ENCODE peak calls at places on chromosome 4, in five cellular contexts. Q is left ventricle myocardium inferior, T is neural crest cell, D is retinal pigment epithelial cell, L is endothelial cell of umbilical vein. C is an unnamed sample.

GRCh38 chr4:72971572-72971971 is 97.9 kb downstream of the COX18 start:
- DNase-seq in L (peak), T (no peak), Q (no peak), D (no peak), C (no peak)

GRCh38 chr4:139559692-139560091 is 3.7 kb upstream of the SETD7 start:
- DNase-seq in D (no peak), T (no peak), L (no peak), Q (no peak), C (no peak)

GRCh38 chr4:1768367-1769034 is 24.6 kb upstream of the FGFR3 start:
- DNase-seq in T (no peak), D (no peak), L (no peak), Q (no peak), C (no peak)

GRCh38 chr4:74098628-74098995 is 383 bp downstream of the CXCL2 start:
- DNase-seq in D (no peak), L (peak), T (peak), Q (peak), C (peak)

GRCh38 chr4:126375462-126376054 is 1060.8 kb downstream of the FAT4 start:
- DNase-seq in T (no peak), D (no peak), Q (no peak), L (peak), C (no peak)

GRCh38 chr4:129545599-129546278 is 449.8 kb downstream of the C4orf33 start:
- DNase-seq in T (no peak), Q (peak), L (peak), D (peak), C (no peak)

GRCh38 chr4:151952137-151952536 is 191.3 kb upstream of the GATB start:
- DNase-seq in L (no peak), D (no peak), T (no peak), Q (no peak), C (no peak)

GRCh38 chr4:7872264-7872771 is 67.3 kb downstream of the AFAP1 start:
- DNase-seq in D (no peak), Q (no peak), L (no peak), T (no peak), C (no peak)

GRCh38 chr4:111678908-111679307 is 466.3 kb upstream of the FAM241A start:
- DNase-seq in D (no peak), T (no peak), L (no peak), Q (no peak), C (no peak)

GRCh38 chr4:160510925-160511324 is 1408.0 kb downstream of the RAPGEF2 start:
- DNase-seq in D (no peak), Q (no peak), T (no peak), L (no peak), C (no peak)

GRCh38 chr4:7075962-7076693 is 8.3 kb upstream of the GRPEL1 start:
- DNase-seq in T (no peak), D (no peak), L (no peak), Q (no peak), C (peak)

GRCh38 chr4:183987529-183987946 is 82.4 kb downstream of the STOX2 start:
- DNase-seq in D (peak), L (peak), T (peak), Q (peak), C (no peak)

GRCh38 chr4:1241466-1241935 is 7.4 kb downstream of the CTBP1 start:
- DNase-seq in T (no peak), Q (peak), L (no peak), D (no peak), C (no peak)

GRCh38 chr4:124710253-124710849 is 2.2 kb downstream of the ANKRD50 start:
- DNase-seq in T (no peak), D (no peak), Q (no peak), L (peak), C (no peak)

GRCh38 chr4:174826660-174827059 is 2.4 kb downstream of the GLRA3 start:
- DNase-seq in T (no peak), D (no peak), Q (no peak), L (no peak), C (no peak)

GRCh38 chr4:156223985-156224384 is 270.3 kb upstream of the CTSO start:
- DNase-seq in D (no peak), T (no peak), L (no peak), Q (no peak), C (no peak)

GRCh38 chr4:99504804-99505502 is 5.9 kb upstream of the C4orf17 start:
- DNase-seq in Q (no peak), T (no peak), D (no peak), L (no peak), C (peak)

DNA sequence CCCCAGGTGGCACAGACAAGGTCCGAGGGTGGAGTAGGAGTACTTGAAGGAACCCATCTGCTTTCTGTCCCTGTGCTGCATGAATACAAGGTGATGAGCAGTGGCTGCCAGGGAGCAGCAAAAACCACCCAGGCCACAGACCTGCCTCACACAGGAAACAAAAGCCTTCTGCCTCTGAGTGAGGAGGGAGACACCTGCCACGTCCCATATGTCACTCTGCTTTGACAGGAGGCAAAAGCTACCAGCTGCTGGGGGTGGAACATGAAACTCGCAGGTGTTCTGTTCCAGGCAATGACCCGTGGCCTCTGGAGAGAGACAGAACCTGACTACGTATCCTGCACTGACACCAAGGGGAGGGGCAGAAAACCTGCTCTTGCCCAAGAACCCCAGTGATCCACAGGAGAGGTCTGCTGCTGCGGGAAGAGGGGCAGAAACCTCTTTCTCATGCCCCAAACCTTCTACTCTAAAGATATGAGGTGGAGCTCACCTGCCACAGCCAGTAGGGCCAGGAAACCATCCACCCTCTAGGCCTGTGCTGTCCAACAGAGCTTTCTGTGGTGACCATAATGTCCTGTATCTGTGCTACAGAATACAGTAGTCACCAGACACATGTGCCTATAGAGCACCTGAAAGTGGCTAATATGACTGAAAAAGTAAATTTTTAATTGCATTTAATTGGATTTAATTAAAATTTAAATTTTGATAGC is 172.9 kb downstream of the PRDM5 start:
- DNase-seq in D (no peak), Q (no peak), L (no peak), T (no peak), C (peak)
- TF ChIP-seq CTCF in D (no peak), Q (no peak), L (no peak), T (no peak), C (no peak)

DNA sequence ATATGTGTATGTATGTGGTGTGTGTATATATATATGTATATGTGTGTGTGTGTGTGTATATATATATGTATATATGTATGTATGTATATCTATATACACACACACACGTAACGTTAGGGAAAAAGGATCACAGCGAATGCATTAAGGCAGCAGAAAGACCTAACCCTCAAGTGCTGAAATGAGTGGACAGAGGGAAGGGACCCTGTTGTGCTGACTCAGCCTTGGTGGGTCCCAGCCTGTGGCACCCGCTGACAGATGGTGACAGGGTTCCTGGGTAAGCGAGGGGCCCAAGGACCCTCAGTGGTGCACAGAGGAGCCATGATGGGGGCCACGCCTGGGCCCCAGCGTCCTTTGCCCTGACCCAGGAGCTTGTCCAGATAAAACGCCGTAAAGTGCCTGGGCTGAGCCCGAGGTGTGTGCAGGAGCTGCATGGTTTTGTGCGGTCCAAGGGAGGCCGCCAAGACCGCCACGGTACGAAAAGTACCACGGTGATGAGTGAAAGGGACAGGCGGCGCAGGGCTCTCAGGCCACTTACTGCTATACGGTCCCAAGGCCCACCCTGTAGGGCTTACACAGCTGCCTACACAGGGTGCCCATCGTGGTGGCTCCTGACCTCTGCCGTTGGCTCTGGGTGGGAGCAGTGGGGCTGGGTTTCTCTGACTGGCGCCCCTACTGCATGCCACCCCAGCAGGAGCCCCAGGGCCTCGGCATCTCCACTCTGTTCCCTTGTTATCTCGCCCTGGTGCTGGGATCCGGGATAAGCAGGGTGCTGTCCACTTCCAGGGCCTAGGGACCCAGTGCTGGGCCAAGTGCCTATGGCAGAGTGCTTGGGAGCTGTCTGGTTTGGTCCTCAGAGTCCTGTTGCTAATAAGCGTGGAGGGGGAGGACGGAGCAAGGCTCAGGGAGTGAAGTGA is 10.0 kb downstream of the SH3BP2 start:
- DNase-seq in Q (peak), T (no peak), D (no peak), L (no peak), C (no peak)
- TF ChIP-seq CTCF in Q (no peak), T (no peak), D (no peak), L (no peak), C (no peak)

DNA sequence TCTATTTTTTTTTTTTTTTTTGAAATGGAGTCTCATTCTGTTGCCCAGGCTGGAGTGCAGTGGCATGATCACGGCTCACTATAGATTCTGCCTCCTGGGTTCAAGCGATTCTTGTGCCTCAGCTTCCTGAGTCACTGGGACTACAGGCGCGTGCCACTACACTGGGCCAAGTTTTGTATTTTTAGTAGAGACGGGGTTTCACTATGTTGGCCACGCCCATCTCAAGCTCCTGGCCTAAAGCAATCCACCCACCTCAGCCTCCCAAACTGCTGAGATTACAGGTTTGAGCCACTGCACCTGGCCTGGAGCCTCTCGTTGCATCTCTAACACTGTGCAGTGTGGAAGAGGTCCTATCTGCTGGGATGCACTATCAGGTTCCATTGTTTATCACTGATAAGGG is 893.7 kb downstream of the TRIML1 start:
- DNase-seq in T (no peak), D (no peak), L (no peak), Q (no peak), C (no peak)
- TF ChIP-seq CTCF in T (no peak), D (no peak), L (no peak), Q (no peak), C (no peak)

GRCh38 chr4:154414796-154415195 is 76.8 kb downstream of the DCHS2 start:
- DNase-seq in T (no peak), D (no peak), Q (no peak), L (no peak), C (no peak)

GRCh38 chr4:154415313-154415712 is 76.3 kb downstream of the DCHS2 start:
- DNase-seq in L (no peak), Q (no peak), T (no peak), D (no peak), C (no peak)

GRCh38 chr4:154421618-154422017 is 70.0 kb downstream of the DCHS2 start:
- DNase-seq in L (no peak), Q (no peak), T (no peak), D (no peak), C (no peak)

GRCh38 chr4:154417358-154417673 is 74.3 kb downstream of the DCHS2 start:
- DNase-seq in L (peak), D (no peak), Q (no peak), T (no peak), C (no peak)

DNA sequence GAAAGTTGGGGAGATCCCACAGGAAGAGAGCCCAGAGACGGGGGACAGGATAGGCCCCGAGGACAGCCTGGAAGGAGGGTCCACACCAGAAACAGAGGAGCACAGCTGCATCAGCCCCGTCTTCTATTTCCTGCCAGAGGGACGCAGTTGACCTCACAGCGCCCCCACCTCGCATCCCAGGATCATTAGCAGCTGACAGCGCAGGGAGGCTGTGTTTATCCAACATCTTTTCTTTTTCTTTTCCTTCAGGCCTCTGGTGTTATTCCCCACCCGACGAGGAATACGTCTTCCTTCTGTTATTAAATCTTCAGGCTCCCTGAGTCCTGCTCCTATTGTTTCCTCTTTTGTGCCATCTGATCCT is 75.4 kb downstream of the DCHS2 start:
- DNase-seq in T (peak), L (no peak), Q (peak), D (no peak), C (no peak)
- TF ChIP-seq CTCF in T (no peak), L (no peak), Q (no peak), D (peak), C (no peak)

GRCh38 chr4:42398448-42399355 is 1.4 kb downstream of the SHISA3 start:
- DNase-seq in D (no peak), L (peak), Q (peak), T (peak), C (peak)

GRCh38 chr4:42404001-42404400 is 6.7 kb downstream of the SHISA3 start:
- DNase-seq in Q (no peak), T (no peak), L (no peak), D (no peak), C (no peak)

GRCh38 chr4:42399393-42399792 is 2.1 kb downstream of the SHISA3 start:
- DNase-seq in L (peak), D (no peak), Q (no peak), T (peak), C (no peak)

GRCh38 chr4:42397635-42398447 is 553 bp downstream of the SHISA3 start:
- DNase-seq in T (peak), D (no peak), L (peak), Q (peak), C (peak)

GRCh38 chr4:42401171-42401570 is 3.9 kb downstream of the SHISA3 start:
- DNase-seq in D (no peak), Q (no peak), L (peak), T (no peak), C (no peak)
- TF ChIP-seq CTCF in D (peak), Q (peak), L (no peak), T (no peak), C (no peak)

DNA sequence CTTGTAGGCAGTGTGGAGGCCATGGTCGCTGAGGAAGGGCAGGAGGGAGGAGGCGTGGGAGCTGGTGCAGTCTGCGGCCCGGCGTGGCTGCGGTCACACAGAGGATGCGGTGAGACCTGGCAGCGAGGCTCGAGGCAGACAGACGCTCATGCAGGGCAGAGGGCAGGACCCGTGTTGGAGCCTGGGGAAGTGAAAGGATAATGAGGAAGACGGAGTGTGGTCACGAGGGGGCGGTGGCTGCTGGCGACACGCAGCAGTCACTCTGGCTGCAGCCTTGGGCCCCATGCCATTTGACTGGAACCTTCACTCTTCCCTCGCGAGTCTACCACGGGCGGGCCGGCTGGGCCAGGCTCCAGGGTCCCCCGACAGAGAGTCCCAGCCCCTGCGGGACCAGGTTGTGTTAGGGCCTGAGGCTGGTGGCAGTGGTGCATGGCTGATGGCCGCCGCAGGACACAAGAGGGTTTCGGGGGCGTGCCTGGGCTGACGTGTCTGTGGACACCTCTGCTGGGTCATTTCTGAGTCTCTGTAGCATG is 68.8 kb upstream of the HGFAC start:
- DNase-seq in Q (peak), L (no peak), D (no peak), T (no peak), C (peak)
- TF ChIP-seq CTCF in Q (no peak), L (no peak), D (no peak), T (no peak), C (no peak)

DNA sequence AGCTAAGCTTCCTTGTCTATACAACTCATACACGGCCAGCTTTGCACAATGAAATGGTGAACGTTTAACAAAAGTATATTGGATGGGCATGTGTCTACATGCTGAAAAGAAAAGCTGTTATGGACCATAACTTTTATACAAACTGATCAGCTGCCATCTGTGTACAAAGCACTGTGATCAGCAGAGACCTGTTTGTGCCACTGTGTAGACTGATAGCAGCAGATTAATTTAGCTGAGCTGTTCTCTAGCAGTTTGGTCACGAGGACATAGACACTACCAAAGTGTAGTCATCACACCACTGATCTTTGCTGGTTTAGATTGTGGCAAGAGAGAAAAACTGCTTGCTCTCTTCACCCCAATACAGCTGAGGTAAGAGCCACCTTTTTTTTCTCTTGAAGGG is 124.5 kb downstream of the RAPGEF2 start:
- DNase-seq in D (no peak), T (no peak), Q (no peak), L (no peak), C (no peak)
- TF ChIP-seq CTCF in D (no peak), T (no peak), Q (no peak), L (no peak), C (no peak)

DNA sequence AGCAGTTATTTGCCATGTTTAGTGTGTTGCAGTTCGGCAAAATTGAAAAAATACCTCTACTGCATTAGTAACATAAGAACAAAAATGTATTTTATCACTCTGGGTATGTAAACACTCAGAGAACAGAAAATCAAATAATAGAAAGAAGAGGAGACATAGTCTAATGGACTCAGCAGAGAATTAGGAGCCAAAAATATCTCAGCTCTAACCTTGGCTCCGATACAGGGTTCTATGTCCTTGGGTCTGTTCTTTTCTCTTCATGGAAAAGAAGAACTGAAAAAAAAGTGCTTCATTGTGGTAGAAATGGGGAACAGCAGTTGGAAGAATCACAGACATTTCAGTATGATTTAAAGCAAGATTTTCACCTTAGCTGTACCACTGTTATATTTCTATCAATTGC is 240.5 kb upstream of the CXXC4 start:
- DNase-seq in L (no peak), T (no peak), Q (no peak), D (no peak), C (no peak)
- TF ChIP-seq CTCF in L (no peak), T (no peak), Q (peak), D (no peak), C (no peak)

GRCh38 chr4:4358093-4358840 is 28.6 kb upstream of the NSG1 start:
- DNase-seq in T (no peak), L (no peak), Q (no peak), D (no peak), C (no peak)
- TF ChIP-seq CTCF in T (no peak), L (no peak), Q (no peak), D (no peak), C (no peak)